ENCODE peak calls at places on chromosomes 3 and 15, in ten cellular contexts. F is hepatocyte; Z is cardiac muscle cell; P is effector memory CD8-positive, alpha-beta T cell; S is lower leg skin; V is WTC11; B is T-helper 22 cell; Y is GF-D8; R is T-helper 2 cell treated with Interferon-gamma antibody and Interleukin-4, amounts not matched to agents 5 μg/mL and 100 μg/mL, for 36 hours; N is PC-3. Q is an unnamed sample.

GRCh38 chr3:158841387-158841786 is 39.5 kb downstream of the MFSD1 start:
- DNase-seq in F (no peak), Z (no peak), P (no peak), S (no peak), V (no peak), B (no peak), Y (no peak), R (no peak), N (no peak), Q (no peak)

GRCh38 chr15:56693761-56694160 is 39.5 kb downstream of the ZNF280D start:
- DNase-seq in F (no peak), Z (no peak), P (no peak), S (no peak), V (no peak), B (no peak), Y (no peak), R (no peak), N (no peak), Q (no peak)

GRCh38 chr3:100891827-100892226 is 101.4 kb downstream of the ABI3BP start:
- DNase-seq in F (no peak), Z (no peak), P (no peak), S (no peak), V (no peak), B (no peak), Y (no peak), R (no peak), N (peak), Q (no peak)

GRCh38 chr15:71079208-71080044 is 35.8 kb upstream of the THSD4 start:
- DNase-seq in F (peak), Z (no peak), P (no peak), S (no peak), V (no peak), B (no peak), Y (no peak), R (no peak), N (peak), Q (no peak)

GRCh38 chr15:95442107-95442719 is 888.3 kb upstream of the NR2F2 start:
- DNase-seq in F (no peak), Z (no peak), P (no peak), S (no peak), V (no peak), B (no peak), Y (no peak), R (no peak), N (no peak), Q (no peak)

GRCh38 chr3:110754207-110754916 is 317.3 kb upstream of the NECTIN3 start:
- DNase-seq in F (no peak), Z (no peak), P (no peak), S (no peak), V (no peak), B (no peak), Y (no peak), R (no peak), N (no peak), Q (no peak)

GRCh38 chr3:94420941-94421340 is 358.1 kb downstream of the NSUN3 start:
- DNase-seq in F (no peak), Z (no peak), P (no peak), S (no peak), V (no peak), B (no peak), Y (no peak), R (no peak), N (peak), Q (no peak)

GRCh38 chr3:113745273-113746068 is 578 bp downstream of the NAA50 start:
- DNase-seq in F (peak), Z (peak), P (peak), S (peak), V (peak), B (peak), Y (peak), R (peak), N (peak), Q (peak)

GRCh38 chr15:51025454-51025846 is 69.3 kb downstream of the TNFAIP8L3 start:
- DNase-seq in F (no peak), Z (no peak), P (no peak), S (no peak), V (no peak), B (no peak), Y (no peak), R (no peak), N (no peak), Q (no peak)

GRCh38 chr15:64501396-64501716 is 41.0 kb downstream of the ZNF609 start:
- DNase-seq in F (no peak), Z (no peak), P (no peak), S (no peak), V (no peak), B (no peak), Y (no peak), R (no peak), N (no peak), Q (no peak)

GRCh38 chr3:71109977-71110285 is 473.6 kb downstream of the FOXP1 start:
- DNase-seq in F (no peak), Z (no peak), P (no peak), S (no peak), V (no peak), B (no peak), Y (no peak), R (no peak), N (no peak), Q (no peak)

GRCh38 chr3:146160964-146161724 is at the start of gene PLOD2:
- DNase-seq in F (peak), Z (peak), P (no peak), S (peak), V (peak), B (no peak), Y (no peak), R (peak), N (peak), Q (peak)

GRCh38 chr3:172846103-172846561 is 95.6 kb downstream of the ECT2 start:
- DNase-seq in F (no peak), Z (no peak), P (no peak), S (no peak), V (no peak), B (no peak), Y (peak), R (peak), N (no peak), Q (no peak)

GRCh38 chr3:86774082-86774691 is 216.8 kb downstream of the VGLL3 start:
- DNase-seq in F (peak), Z (peak), P (no peak), S (no peak), V (no peak), B (no peak), Y (no peak), R (no peak), N (peak), Q (no peak)

GRCh38 chr3:192906940-192907339 is 10.7 kb downstream of the MB21D2 start:
- DNase-seq in F (no peak), Z (no peak), P (no peak), S (no peak), V (no peak), B (no peak), Y (no peak), R (peak), N (peak), Q (no peak)

GRCh38 chr15:24878153-24878552 is 76.6 kb upstream of the SNRPN start:
- DNase-seq in F (no peak), Z (no peak), P (no peak), S (no peak), V (peak), B (no peak), Y (no peak), R (no peak), N (peak), Q (no peak)

GRCh38 chr15:99347609-99348008 is 96.3 kb downstream of the LRRC28 start:
- DNase-seq in F (no peak), Z (no peak), P (no peak), S (no peak), V (no peak), B (no peak), Y (no peak), R (no peak), N (no peak), Q (no peak)

GRCh38 chr15:81189583-81190283 is 6.9 kb upstream of the IL16 start:
- DNase-seq in F (peak), Z (no peak), P (no peak), S (peak), V (no peak), B (no peak), Y (no peak), R (no peak), N (no peak), Q (peak)

GRCh38 chr15:33032053-33032452 is 162.5 kb downstream of the FMN1 start:
- DNase-seq in F (no peak), Z (no peak), P (no peak), S (no peak), V (no peak), B (no peak), Y (no peak), R (no peak), N (peak), Q (no peak)

GRCh38 chr3:21750291-21750690 is 719 bp downstream of the ZNF385D start:
- DNase-seq in F (no peak), Z (no peak), P (no peak), S (no peak), V (no peak), B (no peak), Y (no peak), R (no peak), N (peak), Q (no peak)

GRCh38 chr3:147419062-147419701 is 10.0 kb downstream of the ZIC1 start:
- DNase-seq in F (peak), Z (peak), P (no peak), S (peak), V (peak), B (no peak), Y (no peak), R (no peak), N (no peak), Q (peak)

GRCh38 chr3:146746190-146746589 is 141.0 kb upstream of the PLSCR5 start:
- DNase-seq in F (no peak), Z (no peak), P (no peak), S (no peak), V (no peak), B (no peak), Y (no peak), R (no peak), N (peak), Q (no peak)

GRCh38 chr3:58798312-58798711 is 131.7 kb upstream of the FAM3D start:
- DNase-seq in F (no peak), Z (no peak), P (no peak), S (no peak), V (no peak), B (no peak), Y (no peak), R (no peak), N (no peak), Q (no peak)

GRCh38 chr3:134563614-134564013 is 77.8 kb downstream of the CEP63 start:
- DNase-seq in F (no peak), Z (no peak), P (no peak), S (no peak), V (no peak), B (no peak), Y (no peak), R (no peak), N (no peak), Q (no peak)

GRCh38 chr3:60809857-60810256 is 441.4 kb downstream of the FHIT start:
- DNase-seq in F (peak), Z (no peak), P (no peak), S (no peak), V (no peak), B (no peak), Y (no peak), R (no peak), N (peak), Q (no peak)

GRCh38 chr3:29972594-29972993 is 633.8 kb upstream of the TGFBR2 start:
- DNase-seq in F (no peak), Z (no peak), P (no peak), S (no peak), V (no peak), B (no peak), Y (no peak), R (no peak), N (no peak), Q (no peak)

GRCh38 chr3:80606073-80606472 is 838.3 kb upstream of the ROBO1 start:
- DNase-seq in F (no peak), Z (no peak), P (no peak), S (no peak), V (no peak), B (no peak), Y (no peak), R (no peak), N (no peak), Q (no peak)

GRCh38 chr15:93861413-93861812 is 369.9 kb upstream of the MCTP2 start:
- DNase-seq in F (no peak), Z (no peak), P (no peak), S (no peak), V (no peak), B (no peak), Y (no peak), R (no peak), N (no peak), Q (no peak)

GRCh38 chr3:1824359-1824758 is 274.3 kb upstream of the CNTN4 start:
- DNase-seq in F (no peak), Z (no peak), P (no peak), S (no peak), V (no peak), B (no peak), Y (no peak), R (no peak), N (no peak), Q (no peak)

GRCh38 chr3:98013428-98014349 is 21.4 kb downstream of the GABRR3 start:
- DNase-seq in F (no peak), Z (no peak), P (no peak), S (peak), V (no peak), B (no peak), Y (no peak), R (no peak), N (peak), Q (no peak)

GRCh38 chr3:112640864-112641751 is at the start of gene CCDC80:
- DNase-seq in F (peak), Z (peak), P (no peak), S (no peak), V (no peak), B (no peak), Y (no peak), R (no peak), N (peak), Q (no peak)

GRCh38 chr3:114179575-114179974 is 723 bp upstream of the DRD3 start:
- DNase-seq in F (no peak), Z (peak), P (no peak), S (no peak), V (peak), B (no peak), Y (no peak), R (no peak), N (peak), Q (no peak)

GRCh38 chr3:195076981-195077610 is 193.9 kb downstream of the XXYLT1 start:
- DNase-seq in F (no peak), Z (no peak), P (no peak), S (no peak), V (peak), B (no peak), Y (no peak), R (no peak), N (no peak), Q (peak)

GRCh38 chr3:97647441-97647840 is 117.1 kb upstream of the ARL6 start:
- DNase-seq in F (no peak), Z (no peak), P (no peak), S (no peak), V (no peak), B (no peak), Y (no peak), R (no peak), N (no peak), Q (no peak)

GRCh38 chr3:156321934-156322333 is 201.6 kb downstream of the KCNAB1 start:
- DNase-seq in F (no peak), Z (no peak), P (no peak), S (no peak), V (no peak), B (no peak), Y (no peak), R (no peak), N (no peak), Q (no peak)